ENCODE peak calls at places on chromosomes 6 and 20, in nine cellular contexts. V, T, D, O, X, N, I, R and L are unnamed samples.

GRCh38 chr6:37546141-37546871 is 46.6 kb upstream of the CCDC167 start:
- DNase-seq in I (no peak), N (peak), O (no peak), D (no peak), R (no peak), X (no peak), V (no peak), T (no peak), L (no peak)

GRCh38 chr20:48941467-48941866 is 20.0 kb downstream of the ARFGEF2 start:
- DNase-seq in O (no peak), R (no peak), I (no peak), X (no peak), D (no peak), T (no peak), V (no peak), N (no peak), L (no peak)

GRCh38 chr6:64064919-64065318 is 429.3 kb downstream of the PHF3 start:
- DNase-seq in O (no peak), T (no peak), V (no peak), X (no peak), I (no peak), D (no peak), R (no peak), N (no peak), L (no peak)

GRCh38 chr20:45037050-45037449 is 63.9 kb downstream of the KCNS1 start:
- DNase-seq in V (no peak), T (no peak), X (no peak), O (no peak), D (peak), N (no peak), R (no peak), I (no peak), L (no peak)

GRCh38 chr6:156854466-156855161 is 77.4 kb downstream of the ARID1B start:
- DNase-seq in V (no peak), N (no peak), X (no peak), I (no peak), D (no peak), O (no peak), T (no peak), R (no peak), L (no peak)

GRCh38 chr20:57698867-57699275 is 10.9 kb downstream of the PMEPA1 start:
- DNase-seq in X (no peak), D (no peak), N (no peak), R (peak), I (no peak), O (no peak), V (no peak), T (no peak), L (no peak)

GRCh38 chr20:3383878-3384495 is 23.5 kb downstream of the DNAAF9 start:
- DNase-seq in I (no peak), D (no peak), T (no peak), R (no peak), X (no peak), N (no peak), V (no peak), O (no peak), L (no peak)

GRCh38 chr6:116695398-116695797 is 14.4 kb downstream of the KPNA5 start:
- DNase-seq in I (no peak), D (no peak), O (no peak), X (no peak), R (no peak), T (no peak), N (no peak), V (no peak), L (no peak)

GRCh38 chr6:141252828-141253608 is 879.7 kb upstream of the GJE1 start:
- DNase-seq in N (no peak), O (no peak), I (no peak), D (no peak), V (no peak), R (no peak), X (no peak), T (no peak), L (no peak)

GRCh38 chr20:47406849-47407682 is 50.6 kb upstream of the ZMYND8 start:
- DNase-seq in T (no peak), D (no peak), N (no peak), I (no peak), O (no peak), V (no peak), R (no peak), X (no peak), L (no peak)

GRCh38 chr6:117555882-117556498 is 46.3 kb downstream of the GOPC start:
- DNase-seq in N (peak), V (peak), D (peak), X (no peak), O (no peak), I (no peak), T (no peak), R (peak), L (no peak)

GRCh38 chr6:19848465-19848864 is 11.3 kb downstream of the ID4 start:
- DNase-seq in T (no peak), R (no peak), O (no peak), X (no peak), V (no peak), D (no peak), N (no peak), I (no peak), L (no peak)

GRCh38 chr20:45378191-45378590 is at the start of gene TP53TG5:
- DNase-seq in R (no peak), N (no peak), O (no peak), D (no peak), I (no peak), V (no peak), T (no peak), X (no peak), L (no peak)

GRCh38 chr20:23060629-23061028 is 11.2 kb upstream of the THBD start:
- DNase-seq in O (no peak), D (no peak), V (no peak), X (no peak), T (no peak), N (no peak), I (no peak), R (no peak), L (no peak)

DNA sequence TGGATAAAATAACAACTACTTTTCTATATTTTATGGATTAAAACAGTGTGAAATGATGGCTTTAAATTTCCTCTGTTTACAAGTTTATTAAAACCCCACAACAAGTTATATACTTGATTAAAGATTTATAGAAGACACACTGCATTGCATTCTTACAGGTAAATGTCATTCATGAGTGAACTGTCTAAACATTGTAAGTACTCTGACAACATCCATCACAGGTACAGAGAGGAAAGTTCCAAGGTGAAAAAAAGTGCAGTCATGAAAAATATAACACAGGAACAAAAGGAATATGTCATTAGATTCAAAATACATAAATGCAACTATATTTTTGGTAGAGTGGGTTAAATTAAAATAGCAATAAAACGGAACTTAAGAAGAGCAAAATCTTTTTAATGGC is 156.9 kb downstream of the KHDRBS2 start:
- DNase-seq in O (no peak), N (no peak), X (no peak), T (no peak), D (no peak), I (no peak), V (no peak), R (no peak), L (no peak)
- TF ChIP-seq POLR2AphosphoS5 in O (no peak), N (no peak), X (no peak), T (no peak), D (no peak), I (no peak), V (no peak), R (no peak), L (no peak)

DNA sequence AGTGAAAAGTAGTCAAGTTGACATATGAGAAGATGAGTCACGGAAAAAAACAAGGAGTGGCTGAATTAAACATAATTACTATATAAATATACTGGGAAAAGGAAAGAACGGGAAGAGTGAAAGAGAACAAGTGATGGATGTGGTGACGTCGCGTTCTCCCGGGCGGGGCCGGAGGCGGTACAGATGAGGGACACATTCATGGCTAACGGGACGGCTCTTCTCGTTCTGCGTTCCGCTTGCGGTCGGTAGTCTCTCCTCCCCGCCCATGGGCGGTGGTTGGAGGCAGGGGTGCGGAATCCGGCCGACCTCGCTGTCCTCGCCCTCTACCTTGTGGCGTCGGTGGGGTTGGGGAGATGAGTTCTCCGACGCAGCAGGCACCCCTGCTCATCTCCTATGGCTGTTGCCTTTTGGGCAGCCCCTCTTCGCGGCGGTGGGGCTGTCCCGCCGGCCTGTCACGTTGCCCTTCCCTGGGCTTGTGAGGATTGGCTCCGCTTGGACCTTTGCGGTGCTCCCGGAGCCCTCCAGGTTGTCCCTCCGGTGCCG is 22.5 kb downstream of the HLA-G start:
- DNase-seq in R (peak), O (no peak), T (no peak), D (peak), N (peak), X (no peak), I (no peak), V (no peak), L (no peak)
- H3K4me3 ChIP-seq in R (no peak), O (no peak), T (peak), D (peak), N (peak), X (no peak), I (peak), V (no peak), L (no peak)

GRCh38 chr6:91023529-91023928 is 436.7 kb upstream of the MAP3K7 start:
- DNase-seq in N (no peak), I (no peak), R (no peak), D (no peak), X (no peak), T (no peak), O (no peak), V (no peak), L (no peak)
- TF ChIP-seq POLR2AphosphoS5 in N (no peak), I (no peak), R (no peak), D (no peak), X (no peak), T (no peak), O (no peak), V (no peak), L (no peak)

GRCh38 chr6:111741177-111741952 is 131.9 kb downstream of the FYN start:
- DNase-seq in V (no peak), X (no peak), T (no peak), I (no peak), R (no peak), O (no peak), D (no peak), N (no peak), L (no peak)
- H3K4me3 ChIP-seq in V (no peak), X (no peak), T (no peak), I (no peak), R (no peak), O (no peak), D (no peak), N (no peak), L (no peak)

GRCh38 chr20:528923-529594 is 14.5 kb downstream of the CSNK2A1 start:
- DNase-seq in X (no peak), N (no peak), T (no peak), O (peak), I (no peak), V (no peak), R (no peak), D (no peak), L (no peak)
- TF ChIP-seq POLR2AphosphoS5 in X (no peak), N (no peak), T (no peak), O (peak), I (peak), V (no peak), R (no peak), D (no peak), L (no peak)

DNA sequence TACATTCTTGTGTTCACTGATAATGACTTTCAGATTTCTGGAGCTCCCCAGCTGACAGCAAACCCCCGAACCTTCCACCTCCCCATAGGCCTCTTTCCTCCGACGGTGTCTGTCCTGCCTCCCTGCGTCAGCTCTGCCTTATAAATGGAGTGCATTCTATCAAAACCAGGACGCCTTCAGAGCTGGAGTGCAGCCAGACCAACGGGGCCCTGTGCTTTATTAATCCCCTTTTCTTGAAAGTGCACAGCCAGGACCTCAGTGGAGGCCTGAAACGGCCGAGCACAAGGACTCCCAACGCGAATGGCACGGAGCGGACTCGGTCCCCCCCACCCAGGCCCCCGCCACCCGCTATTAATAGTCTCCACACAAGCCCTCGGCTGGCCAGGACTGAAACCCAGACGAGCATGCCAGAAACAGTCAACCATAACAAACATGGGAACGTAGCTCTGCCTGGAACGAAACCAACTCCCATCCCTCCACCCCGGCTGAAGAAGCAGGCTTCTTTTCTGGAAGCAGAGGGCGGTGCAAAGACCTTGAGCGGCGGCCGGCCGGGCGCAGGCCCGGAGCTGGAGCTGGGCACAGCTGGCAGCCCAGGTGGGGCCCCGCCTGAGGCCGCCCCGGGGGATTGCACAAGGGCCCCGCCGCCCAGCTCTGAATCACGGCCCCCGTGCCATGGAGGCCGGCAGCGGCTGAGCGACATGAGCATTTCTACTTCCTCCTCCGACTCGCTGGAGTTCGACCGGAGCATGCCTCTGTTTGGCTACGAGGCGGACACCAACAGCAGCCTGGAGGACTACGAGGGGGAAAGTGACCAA is 42.3 kb upstream of the NAA20 start:
- DNase-seq in N (no peak), X (peak), I (no peak), T (peak), R (peak), D (peak), V (peak), O (no peak), L (peak)
- H3K4me3 ChIP-seq in N (no peak), X (peak), I (peak), T (peak), R (peak), D (peak), V (peak), O (no peak), L (peak)